ENCODE peak calls at places on chromosomes 4 and X, in four cellular contexts. One of them, this sample, is unnamed. For H3K9me2, the result is how much of the 10 kb centered on the place peaks cover.

GRCh38 chr4:82890602-82890912 is 396 bp downstream of the SEC31A start:
- DNase-seq in MM.1S: no peak
- DNase-seq in HCT116: no peak
- DNase-seq in SK-N-SH: no peak
- DNase-seq in this sample: no peak

GRCh38 chr4:17324431-17324830 is 187.5 kb downstream of the QDPR start:
- DNase-seq in MM.1S: peak
- DNase-seq in HCT116: peak
- DNase-seq in SK-N-SH: peak
- DNase-seq in this sample: peak

GRCh38 chr4:94889961-94890360 is 132.2 kb downstream of the BMPR1B start:
- DNase-seq in MM.1S: no peak
- DNase-seq in HCT116: no peak
- DNase-seq in SK-N-SH: no peak
- DNase-seq in this sample: no peak

GRCh38 chr4:105992641-105993305 is 97.5 kb downstream of the NPNT start:
- DNase-seq in MM.1S: no peak
- DNase-seq in HCT116: no peak
- DNase-seq in SK-N-SH: no peak
- DNase-seq in this sample: no peak

GRCh38 chr4:2220016-2220620 is 21.8 kb downstream of the HAUS3 start:
- DNase-seq in MM.1S: peak
- DNase-seq in HCT116: peak
- DNase-seq in SK-N-SH: peak
- DNase-seq in this sample: peak

GRCh38 chr4:42048394-42048793 is 58.1 kb downstream of the SLC30A9 start:
- DNase-seq in MM.1S: no peak
- DNase-seq in HCT116: no peak
- DNase-seq in SK-N-SH: no peak
- DNase-seq in this sample: no peak

GRCh38 chr4:107825072-107825789 is 499 bp downstream of the SGMS2 start:
- DNase-seq in MM.1S: no peak
- DNase-seq in HCT116: no peak
- DNase-seq in SK-N-SH: peak
- DNase-seq in this sample: no peak

GRCh38 chr4:83917572-83917971 is 381.7 kb downstream of the GPAT3 start:
- DNase-seq in MM.1S: no peak
- DNase-seq in HCT116: no peak
- DNase-seq in SK-N-SH: no peak
- DNase-seq in this sample: peak

GRCh38 chrX:67604979-67605703 is 61.3 kb downstream of the AR start:
- DNase-seq in MM.1S: peak
- DNase-seq in HCT116: no peak
- DNase-seq in SK-N-SH: no peak
- DNase-seq in this sample: no peak

GRCh38 chrX:17812763-17813162 is 48.3 kb downstream of the RAI2 start:
- DNase-seq in MM.1S: no peak
- DNase-seq in HCT116: no peak
- DNase-seq in SK-N-SH: peak
- DNase-seq in this sample: peak

GRCh38 chrX:22118161-22118830 is 86.2 kb downstream of the PHEX start:
- DNase-seq in MM.1S: no peak
- DNase-seq in HCT116: no peak
- DNase-seq in SK-N-SH: no peak
- DNase-seq in this sample: no peak

GRCh38 chr4:62816566-62816965 is 1592.7 kb downstream of the TECRL start:
- DNase-seq in MM.1S: no peak
- DNase-seq in HCT116: no peak
- DNase-seq in SK-N-SH: peak
- DNase-seq in this sample: no peak

GRCh38 chr4:10587697-10588096 is 96.9 kb downstream of the CLNK start:
- DNase-seq in MM.1S: no peak
- DNase-seq in HCT116: no peak
- DNase-seq in SK-N-SH: no peak
- DNase-seq in this sample: no peak

GRCh38 chrX:101217689-101218088 is 1.9 kb upstream of the DRP2 start:
- DNase-seq in MM.1S: no peak
- DNase-seq in HCT116: no peak
- DNase-seq in SK-N-SH: no peak
- DNase-seq in this sample: no peak

GRCh38 chr4:180665994-180666818 is 1577.0 kb upstream of the TENM3 start:
- DNase-seq in MM.1S: peak
- DNase-seq in HCT116: peak
- DNase-seq in SK-N-SH: peak
- DNase-seq in this sample: peak

GRCh38 chr4:184174571-184175488 is 42.8 kb downstream of the ENPP6 start:
- DNase-seq in MM.1S: no peak
- DNase-seq in HCT116: no peak
- DNase-seq in SK-N-SH: no peak
- DNase-seq in this sample: no peak

GRCh38 chrX:43655961-43656494 is at the start of gene MAOA:
- DNase-seq in MM.1S: no peak
- DNase-seq in HCT116: no peak
- DNase-seq in SK-N-SH: peak
- DNase-seq in this sample: no peak

GRCh38 chr4:73614468-73614867 is 5.8 kb downstream of the RASSF6 start:
- DNase-seq in MM.1S: no peak
- DNase-seq in HCT116: no peak
- DNase-seq in SK-N-SH: no peak
- DNase-seq in this sample: no peak

GRCh38 chr4:148065069-148065468 is 333.2 kb downstream of the ARHGAP10 start:
- DNase-seq in MM.1S: no peak
- DNase-seq in HCT116: no peak
- DNase-seq in SK-N-SH: no peak
- DNase-seq in this sample: no peak

GRCh38 chrX:108313662-108314061 is 124.6 kb downstream of the COL4A6 start:
- DNase-seq in MM.1S: no peak
- DNase-seq in HCT116: no peak
- DNase-seq in SK-N-SH: no peak
- DNase-seq in this sample: no peak

GRCh38 chr4:61896717-61897116 is 696.6 kb downstream of the ADGRL3 start:
- DNase-seq in MM.1S: no peak
- DNase-seq in HCT116: no peak
- DNase-seq in SK-N-SH: peak
- DNase-seq in this sample: no peak

GRCh38 chr4:15043226-15043625 is 40.9 kb downstream of the CPEB2 start:
- DNase-seq in MM.1S: no peak
- DNase-seq in HCT116: peak
- DNase-seq in SK-N-SH: peak
- DNase-seq in this sample: peak

GRCh38 chr4:141121101-141121500 is 12.2 kb downstream of the RNF150 start:
- DNase-seq in MM.1S: no peak
- DNase-seq in HCT116: no peak
- DNase-seq in SK-N-SH: no peak
- DNase-seq in this sample: no peak

GRCh38 chr4:141121768-141122415 is 11.4 kb downstream of the RNF150 start:
- DNase-seq in MM.1S: peak
- DNase-seq in HCT116: no peak
- DNase-seq in SK-N-SH: no peak
- DNase-seq in this sample: no peak

GRCh38 chr4:141126769-141127168 is 6.5 kb downstream of the RNF150 start:
- DNase-seq in MM.1S: no peak
- DNase-seq in HCT116: no peak
- DNase-seq in SK-N-SH: no peak
- DNase-seq in this sample: no peak

GRCh38 chr4:141127884-141128283 is 5.4 kb downstream of the RNF150 start:
- DNase-seq in MM.1S: no peak
- DNase-seq in HCT116: no peak
- DNase-seq in SK-N-SH: no peak
- DNase-seq in this sample: no peak

GRCh38 chr4:141124224-141124623 is 9.0 kb downstream of the RNF150 start:
- DNase-seq in MM.1S: no peak
- DNase-seq in HCT116: no peak
- DNase-seq in SK-N-SH: no peak
- DNase-seq in this sample: no peak
- H3K9me2 ChIP-seq in MM.1S: under half
- H3K9me2 ChIP-seq in HCT116: under half
- H3K9me2 ChIP-seq in SK-N-SH: under half
- H3K9me2 ChIP-seq in this sample: under half

DNA sequence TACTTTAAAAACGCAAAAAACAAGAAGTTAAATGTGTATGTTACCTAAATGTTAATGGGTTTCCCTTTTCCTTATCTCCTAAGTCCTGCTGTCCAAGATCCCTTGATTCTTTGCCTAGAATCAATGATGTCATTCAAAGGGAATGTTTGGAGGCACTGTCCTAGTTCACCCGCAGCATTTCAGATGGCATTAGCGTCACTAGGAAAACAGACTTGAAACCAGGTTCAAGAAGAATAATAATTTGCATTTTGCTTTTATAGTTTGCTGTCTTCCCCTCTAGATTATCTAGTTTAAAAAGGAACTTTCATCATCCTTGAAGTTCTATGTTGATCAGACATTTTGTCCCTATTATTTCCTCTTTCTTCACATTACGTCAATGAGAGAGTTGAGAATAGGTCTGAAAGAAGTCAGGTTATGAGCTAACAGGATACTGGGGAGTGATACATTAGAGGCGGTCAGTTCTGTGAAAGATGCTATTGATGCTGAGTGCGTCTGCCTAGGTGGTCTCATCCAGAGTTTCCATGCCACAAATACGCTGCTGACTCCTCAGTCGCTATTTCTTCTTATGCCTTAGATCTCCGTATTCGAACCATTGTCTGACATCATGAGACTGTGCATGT is 234.1 kb upstream of the PGRMC2 start:
- DNase-seq in MM.1S: no peak
- DNase-seq in HCT116: no peak
- DNase-seq in SK-N-SH: no peak
- DNase-seq in this sample: no peak
- H3K9me2 ChIP-seq in MM.1S: under half
- H3K9me2 ChIP-seq in HCT116: under half
- H3K9me2 ChIP-seq in SK-N-SH: under half
- H3K9me2 ChIP-seq in this sample: under half

GRCh38 chrX:141815904-141816303 is 22.2 kb upstream of the MAGEC3 start:
- DNase-seq in MM.1S: no peak
- DNase-seq in HCT116: no peak
- DNase-seq in SK-N-SH: no peak
- DNase-seq in this sample: no peak
- H3K9me2 ChIP-seq in MM.1S: under half
- H3K9me2 ChIP-seq in HCT116: under half
- H3K9me2 ChIP-seq in SK-N-SH: under half
- H3K9me2 ChIP-seq in this sample: under half

DNA sequence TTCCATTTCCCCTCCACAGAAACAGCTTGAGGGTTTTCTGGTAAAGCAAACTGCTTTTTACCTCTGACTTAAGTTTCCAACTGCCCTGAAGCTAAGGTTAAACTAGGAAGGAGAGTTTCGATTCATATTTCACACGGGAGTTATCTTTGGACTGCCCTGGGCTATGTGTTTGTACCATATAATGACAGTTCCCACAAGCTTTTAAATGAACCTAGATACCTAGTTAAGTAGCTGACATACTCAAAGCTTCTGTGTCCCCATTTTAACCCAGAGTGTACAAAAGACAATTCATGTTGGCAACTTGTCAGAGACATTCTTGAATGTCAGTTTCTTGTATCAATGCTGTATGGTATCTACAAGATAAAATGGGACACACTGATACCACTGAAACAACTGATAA is 1296.6 kb upstream of the IGFBP7 start:
- DNase-seq in MM.1S: no peak
- DNase-seq in HCT116: no peak
- DNase-seq in SK-N-SH: no peak
- DNase-seq in this sample: no peak
- H3K9me2 ChIP-seq in MM.1S: under half
- H3K9me2 ChIP-seq in HCT116: under half
- H3K9me2 ChIP-seq in SK-N-SH: under half
- H3K9me2 ChIP-seq in this sample: under half

GRCh38 chr4:113973349-113973748 is 6.1 kb downstream of the ARSJ start:
- DNase-seq in MM.1S: no peak
- DNase-seq in HCT116: no peak
- DNase-seq in SK-N-SH: no peak
- DNase-seq in this sample: no peak

GRCh38 chr4:113971706-113972360 is 7.6 kb downstream of the ARSJ start:
- DNase-seq in MM.1S: no peak
- DNase-seq in HCT116: no peak
- DNase-seq in SK-N-SH: peak
- DNase-seq in this sample: no peak

GRCh38 chr4:113974467-113974866 is 5.0 kb downstream of the ARSJ start:
- DNase-seq in MM.1S: no peak
- DNase-seq in HCT116: no peak
- DNase-seq in SK-N-SH: no peak
- DNase-seq in this sample: no peak

GRCh38 chr4:113975578-113975977 is 3.9 kb downstream of the ARSJ start:
- DNase-seq in MM.1S: no peak
- DNase-seq in HCT116: no peak
- DNase-seq in SK-N-SH: no peak
- DNase-seq in this sample: no peak

DNA sequence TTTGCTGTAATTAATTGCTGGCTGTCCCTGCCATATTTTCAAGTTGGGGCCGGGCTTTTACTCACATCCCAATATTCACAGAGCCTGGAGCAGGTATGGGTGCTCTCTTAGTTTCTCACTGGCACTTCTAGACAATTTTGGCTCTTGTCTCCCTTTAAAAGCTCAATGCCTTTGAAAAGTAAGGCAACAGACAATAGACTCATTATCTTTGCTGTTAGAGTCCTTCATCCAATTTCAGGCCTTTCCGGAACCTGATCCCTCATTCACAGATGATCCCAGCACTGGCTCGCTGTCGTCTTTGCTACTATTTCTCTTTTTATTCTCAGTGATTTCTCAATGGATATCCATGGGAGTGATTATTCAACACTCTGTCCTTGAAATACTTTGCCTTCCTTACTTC is 6.7 kb downstream of the ARSJ start:
- DNase-seq in MM.1S: no peak
- DNase-seq in HCT116: no peak
- DNase-seq in SK-N-SH: no peak
- DNase-seq in this sample: no peak
- H3K9me2 ChIP-seq in MM.1S: under half
- H3K9me2 ChIP-seq in HCT116: under half
- H3K9me2 ChIP-seq in SK-N-SH: under half
- H3K9me2 ChIP-seq in this sample: under half

GRCh38 chrX:38205037-38205436 is 15.6 kb downstream of the SRPX start:
- DNase-seq in MM.1S: no peak
- DNase-seq in HCT116: no peak
- DNase-seq in SK-N-SH: no peak
- DNase-seq in this sample: peak

GRCh38 chrX:38206542-38206941 is 14.1 kb downstream of the SRPX start:
- DNase-seq in MM.1S: no peak
- DNase-seq in HCT116: no peak
- DNase-seq in SK-N-SH: no peak
- DNase-seq in this sample: no peak

GRCh38 chrX:38206036-38206435 is 14.6 kb downstream of the SRPX start:
- DNase-seq in MM.1S: no peak
- DNase-seq in HCT116: no peak
- DNase-seq in SK-N-SH: no peak
- DNase-seq in this sample: no peak
- H3K9me2 ChIP-seq in MM.1S: under half
- H3K9me2 ChIP-seq in HCT116: under half
- H3K9me2 ChIP-seq in SK-N-SH: under half
- H3K9me2 ChIP-seq in this sample: under half

DNA sequence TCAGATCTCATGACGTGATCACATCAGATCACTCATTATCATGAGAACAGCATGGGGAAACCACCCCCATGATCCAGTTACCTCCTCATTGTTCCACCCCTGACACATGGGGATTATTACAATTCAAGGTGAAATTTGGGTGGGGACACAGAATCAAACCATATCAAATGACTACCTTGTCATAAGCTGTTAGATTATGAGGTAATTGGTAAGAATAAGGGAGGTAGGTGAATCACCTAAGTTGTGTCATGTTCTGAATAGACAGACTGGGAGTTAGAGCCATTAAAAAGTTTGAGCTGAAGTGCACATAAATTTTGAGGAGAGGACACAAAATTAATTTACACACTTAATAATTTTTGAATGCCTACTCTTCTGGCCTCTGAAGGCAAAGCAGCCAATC is 24.7 kb downstream of the SLC9B1 start:
- DNase-seq in MM.1S: no peak
- DNase-seq in HCT116: no peak
- DNase-seq in SK-N-SH: no peak
- DNase-seq in this sample: no peak
- H3K9me2 ChIP-seq in MM.1S: under half
- H3K9me2 ChIP-seq in HCT116: under half
- H3K9me2 ChIP-seq in SK-N-SH: under half
- H3K9me2 ChIP-seq in this sample: under half

This sample was measured in OCI-LY7.